ENCODE peak calls at places on chromosomes 6 and 20, in five cellular contexts. G, J, H, E and X are unnamed samples. For H3K27me3 and H3K4me1, the result is how much of the 10 kb centered on the place peaks cover.

GRCh38 chr6:118320652-118321051 is 227.4 kb upstream of the PLN start:
- DNase-seq in G (no peak), H (no peak), J (no peak), E (peak), X (no peak)

GRCh38 chr6:139028658-139029469 is at the start of gene ABRACL:
- DNase-seq in H (peak), E (peak), G (peak), J (peak), X (peak)

GRCh38 chr20:42138711-42139110 is 520.5 kb upstream of the CHD6 start:
- DNase-seq in G (no peak), E (no peak), H (no peak), J (no peak), X (no peak)

GRCh38 chr20:63955281-63955845 is 853 bp downstream of the UCKL1 start:
- DNase-seq in J (peak), E (peak), G (no peak), H (no peak), X (peak)

GRCh38 chr20:56773731-56774130 is 144.6 kb downstream of the TFAP2C start:
- DNase-seq in J (no peak), E (no peak), H (no peak), G (no peak), X (no peak)

GRCh38 chr20:1626528-1627192 is 6.9 kb upstream of the SIRPB1 start:
- DNase-seq in G (no peak), E (no peak), H (no peak), J (no peak), X (no peak)

GRCh38 chr6:11236351-11236750 is 3.9 kb upstream of the NEDD9 start:
- DNase-seq in G (peak), E (no peak), H (no peak), J (no peak), X (no peak)

GRCh38 chr6:48032156-48032555 is 78.8 kb downstream of the PTCHD4 start:
- DNase-seq in J (no peak), H (no peak), E (peak), G (no peak), X (no peak)

DNA sequence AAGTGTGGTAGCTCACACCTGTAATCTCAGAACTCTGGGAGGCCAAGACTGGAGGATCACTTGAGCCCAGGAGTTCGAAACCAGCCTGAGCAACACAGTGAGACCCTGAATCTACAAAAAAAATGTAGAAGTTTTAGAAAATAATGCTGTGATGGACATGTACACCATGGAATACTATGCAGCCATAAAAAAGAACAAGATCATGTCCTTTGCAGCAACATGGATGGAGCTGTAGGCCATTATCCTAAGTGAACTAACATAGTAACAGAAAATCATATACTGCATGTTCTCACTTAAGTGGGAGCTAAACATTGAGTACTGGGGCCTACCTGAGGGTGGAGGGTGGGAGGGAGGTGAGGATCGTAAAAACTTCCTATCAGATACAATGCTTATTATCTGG is 110.8 kb downstream of the PRND start:
- DNase-seq in G (no peak), J (no peak), E (no peak), H (no peak), X (no peak)
- H3K4me3 ChIP-seq in G (no peak), J (no peak), E (no peak), H (no peak), X (no peak)

GRCh38 chr20:12906401-12906800 is 102.4 kb upstream of the SPTLC3 start:
- DNase-seq in J (no peak), G (no peak), H (no peak), E (no peak), X (no peak)
- H3K27me3 ChIP-seq in J (under half), G (under half), H (under half), E (under half), X (under half)

GRCh38 chr20:50725722-50726000 is 5.7 kb upstream of the PARD6B start:
- DNase-seq in H (no peak), E (no peak), G (no peak), J (no peak), X (no peak)
- H3K4me1 ChIP-seq in H (under half), E (under half), G (under half), J (under half), X (under half)

GRCh38 chr6:72552938-72553337 is 68.9 kb upstream of the KCNQ5 start:
- DNase-seq in J (no peak), E (peak), G (no peak), H (no peak), X (no peak)

GRCh38 chr6:72554761-72555221 is 67.1 kb upstream of the KCNQ5 start:
- DNase-seq in G (no peak), J (no peak), E (peak), H (no peak), X (no peak)

GRCh38 chr6:72553531-72554202 is 68.2 kb upstream of the KCNQ5 start:
- DNase-seq in J (peak), E (peak), G (no peak), H (no peak), X (no peak)

GRCh38 chr6:72551470-72551869 is 70.4 kb upstream of the KCNQ5 start:
- DNase-seq in E (no peak), G (no peak), J (peak), H (no peak), X (no peak)

GRCh38 chr6:72554203-72554564 is 67.7 kb upstream of the KCNQ5 start:
- DNase-seq in J (no peak), H (no peak), E (peak), G (no peak), X (no peak)
- H3K4me3 ChIP-seq in J (no peak), H (no peak), E (no peak), G (no peak), X (no peak)

DNA sequence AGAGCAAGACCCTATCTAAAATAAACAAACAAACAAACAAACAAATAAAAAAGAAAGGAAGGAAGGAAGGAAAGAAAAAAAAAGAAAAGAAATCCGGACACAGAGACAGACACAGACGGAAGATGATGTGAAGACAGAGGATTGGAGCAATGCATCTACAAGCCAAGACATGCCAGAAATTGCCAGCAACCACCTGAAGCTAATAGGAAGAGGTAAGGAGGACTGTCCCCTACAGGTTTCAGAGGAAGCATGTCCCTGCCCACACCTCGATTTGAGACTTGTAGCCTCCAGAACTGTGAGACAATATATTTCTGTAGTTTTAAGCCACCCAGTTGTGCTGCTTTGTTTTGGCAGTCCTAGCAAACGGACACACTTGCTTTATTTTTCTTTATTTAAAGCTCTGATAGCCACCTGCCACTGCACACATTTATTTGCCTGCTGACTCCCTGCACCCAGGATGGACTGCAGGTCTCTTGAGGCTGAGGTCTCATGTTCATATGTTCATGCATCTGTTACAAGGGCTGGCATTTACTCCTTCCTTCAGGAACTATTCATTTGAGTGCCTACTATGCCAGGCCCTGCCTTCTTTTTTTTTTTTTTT is 20.7 kb upstream of the ZMYND8 start:
- DNase-seq in E (no peak), G (no peak), J (no peak), H (no peak), X (no peak)
- H3K27me3 ChIP-seq in E (under half), G (under half), J (under half), H (under half), X (under half)

GRCh38 chr6:15376900-15377487 is 131.1 kb downstream of the JARID2 start:
- DNase-seq in H (no peak), E (no peak), J (no peak), G (no peak), X (no peak)

GRCh38 chr6:15375638-15376290 is 129.9 kb downstream of the JARID2 start:
- DNase-seq in E (no peak), J (no peak), H (no peak), G (no peak), X (no peak)

GRCh38 chr6:15372932-15373331 is 127.1 kb downstream of the JARID2 start:
- DNase-seq in E (no peak), G (no peak), J (no peak), H (no peak), X (no peak)

GRCh38 chr6:15375018-15375417 is 129.1 kb downstream of the JARID2 start:
- DNase-seq in G (no peak), H (no peak), E (no peak), J (no peak), X (no peak)

DNA sequence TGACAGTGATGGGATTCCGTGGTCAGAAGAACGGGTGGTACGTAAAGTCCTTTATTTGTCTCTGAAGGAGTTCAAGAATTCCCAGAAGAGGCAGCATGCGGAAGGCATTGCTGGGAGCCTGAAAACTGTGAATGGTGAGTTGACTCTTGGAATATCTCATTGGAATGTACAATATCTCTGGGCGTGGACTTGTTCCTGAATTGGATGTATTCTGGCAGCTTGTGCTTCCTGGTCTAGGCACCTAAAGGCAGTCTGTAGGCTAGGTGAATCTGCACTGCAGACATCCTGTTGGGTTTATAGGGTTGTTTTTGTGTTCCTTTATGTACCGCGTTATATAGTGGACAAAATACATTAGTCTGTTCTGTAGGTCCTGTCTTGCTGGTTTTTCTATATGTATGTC is 128.2 kb downstream of the JARID2 start:
- DNase-seq in H (no peak), G (no peak), E (no peak), J (no peak), X (no peak)
- H3K4me1 ChIP-seq in H (under half), G (under half), E (under half), J (half or more), X (under half)

DNA sequence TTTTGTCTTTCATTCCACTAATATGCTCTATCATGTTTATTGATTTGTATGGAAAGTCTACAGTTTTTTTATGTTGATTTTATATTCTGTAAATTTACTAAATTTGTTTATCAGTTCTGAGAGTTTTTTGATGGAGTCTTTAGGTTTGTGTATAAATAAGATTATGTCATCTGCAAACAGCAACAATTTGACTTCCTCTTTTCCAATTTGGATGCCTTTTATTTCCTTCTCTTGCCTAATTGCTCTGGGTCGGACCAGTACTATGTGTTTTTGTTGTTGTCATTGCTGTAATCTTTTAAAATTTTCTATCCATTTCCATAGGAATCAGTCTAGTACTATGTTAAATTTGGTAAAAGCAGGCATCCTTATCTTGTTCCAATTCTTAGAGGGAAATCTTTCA is 31.5 kb upstream of the POLR1H start:
- DNase-seq in G (no peak), J (no peak), E (no peak), H (no peak), X (no peak)
- H3K4me3 ChIP-seq in G (no peak), J (no peak), E (no peak), H (no peak), X (no peak)

GRCh38 chr6:396126-396520 is 4.6 kb downstream of the IRF4 start:
- DNase-seq in H (no peak), G (no peak), J (no peak), E (no peak), X (no peak)

GRCh38 chr6:395432-396125 is 4.0 kb downstream of the IRF4 start:
- DNase-seq in E (no peak), J (no peak), H (no peak), G (no peak), X (no peak)

GRCh38 chr6:392441-393390 is 1.2 kb downstream of the IRF4 start:
- DNase-seq in H (no peak), G (peak), E (no peak), J (peak), X (no peak)

GRCh38 chr6:393391-394221 is 2.1 kb downstream of the IRF4 start:
- DNase-seq in E (no peak), J (peak), G (no peak), H (no peak), X (no peak)

DNA sequence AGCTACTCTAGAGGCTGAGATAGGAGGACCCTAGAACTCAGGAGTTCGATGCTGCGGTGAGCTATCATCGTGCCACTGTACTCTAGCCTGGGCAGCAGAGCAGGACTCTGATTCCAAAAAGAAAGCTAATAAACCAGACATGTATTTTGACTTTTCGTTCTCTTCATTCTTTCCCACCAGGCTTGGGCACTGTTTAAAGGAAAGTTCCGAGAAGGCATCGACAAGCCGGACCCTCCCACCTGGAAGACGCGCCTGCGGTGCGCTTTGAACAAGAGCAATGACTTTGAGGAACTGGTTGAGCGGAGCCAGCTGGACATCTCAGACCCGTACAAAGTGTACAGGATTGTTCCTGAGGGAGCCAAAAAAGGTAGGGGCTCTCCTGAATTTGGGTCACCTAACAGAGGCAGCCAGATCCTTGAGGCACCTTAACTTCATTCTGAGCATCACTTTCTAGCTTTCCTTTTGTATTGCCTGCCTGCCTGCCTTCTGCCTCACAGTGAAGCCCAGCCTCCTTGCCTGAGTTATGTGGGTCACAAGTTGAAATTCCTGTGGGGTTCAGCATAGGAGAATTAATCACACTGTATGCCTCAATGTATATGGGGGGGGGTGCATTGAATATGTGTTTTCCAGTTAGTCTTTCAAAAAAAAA is 3.2 kb downstream of the IRF4 start:
- DNase-seq in E (no peak), G (no peak), H (no peak), J (no peak), X (no peak)
- H3K27me3 ChIP-seq in E (half or more), G (under half), H (half or more), J (half or more), X (half or more)

GRCh38 chr20:34013532-34013931 is 19.8 kb downstream of the RALY start:
- DNase-seq in H (no peak), E (no peak), J (no peak), G (no peak), X (no peak)
- H3K4me1 ChIP-seq in H (under half), E (under half), J (half or more), G (half or more), X (under half)